ENCODE peak calls at places on chromosomes 5 and 9, in seven cellular contexts. One of them, this sample, is unnamed.

GRCh38 chr5:125446986-125447385 is 700.5 kb upstream of the ZNF608 start:
- DNase-seq in ACHN: no peak
- DNase-seq in NCI-H1092: no peak
- DNase-seq in CD4-positive, CD25-positive, alpha-beta regulatory T cell: no peak
- DNase-seq in iris pigment epithelial cell: peak; percentile 95
- DNase-seq in stimulated activated naive CD8-positive, alpha-beta T cell treated with anti-CD3 and anti-CD28 coated beads, Interleukin-15, amount 100 ng/mL, for 72 hours: no peak
- DNase-seq in GM12865: no peak
- DNase-seq in this sample: no peak

GRCh38 chr5:17316973-17317459 is 99.6 kb downstream of the BASP1 start:
- DNase-seq in ACHN: no peak
- DNase-seq in NCI-H1092: no peak
- DNase-seq in CD4-positive, CD25-positive, alpha-beta regulatory T cell: no peak
- DNase-seq in iris pigment epithelial cell: peak; percentile 81
- DNase-seq in stimulated activated naive CD8-positive, alpha-beta T cell treated with anti-CD3 and anti-CD28 coated beads, Interleukin-15, amount 100 ng/mL, for 72 hours: no peak
- DNase-seq in GM12865: peak; percentile 86
- DNase-seq in this sample: no peak

GRCh38 chr5:181187500-181188213 is 17.3 kb downstream of the TRIM7 start:
- DNase-seq in ACHN: peak; percentile 80
- DNase-seq in NCI-H1092: no peak
- DNase-seq in CD4-positive, CD25-positive, alpha-beta regulatory T cell: peak; percentile 52
- DNase-seq in iris pigment epithelial cell: peak; percentile 79
- DNase-seq in stimulated activated naive CD8-positive, alpha-beta T cell treated with anti-CD3 and anti-CD28 coated beads, Interleukin-15, amount 100 ng/mL, for 72 hours: peak; percentile 83
- DNase-seq in GM12865: peak; percentile 88
- DNase-seq in this sample: peak; percentile 91

GRCh38 chr9:110050925-110051355 is 157.0 kb downstream of the C9orf152 start:
- DNase-seq in ACHN: peak; percentile 90
- DNase-seq in NCI-H1092: no peak
- DNase-seq in CD4-positive, CD25-positive, alpha-beta regulatory T cell: peak; percentile 87
- DNase-seq in iris pigment epithelial cell: peak; percentile 93
- DNase-seq in stimulated activated naive CD8-positive, alpha-beta T cell treated with anti-CD3 and anti-CD28 coated beads, Interleukin-15, amount 100 ng/mL, for 72 hours: peak; percentile 25
- DNase-seq in GM12865: peak; percentile 82
- DNase-seq in this sample: peak; percentile 97

GRCh38 chr5:57650360-57651069 is 167.9 kb upstream of the ACTBL2 start:
- DNase-seq in ACHN: peak; percentile 59
- DNase-seq in NCI-H1092: no peak
- DNase-seq in CD4-positive, CD25-positive, alpha-beta regulatory T cell: peak; percentile 31
- DNase-seq in iris pigment epithelial cell: peak; percentile 78
- DNase-seq in stimulated activated naive CD8-positive, alpha-beta T cell treated with anti-CD3 and anti-CD28 coated beads, Interleukin-15, amount 100 ng/mL, for 72 hours: no peak
- DNase-seq in GM12865: peak; percentile 55
- DNase-seq in this sample: peak; percentile 73

GRCh38 chr9:101479337-101480045 is 43.9 kb upstream of the ALDOB start:
- DNase-seq in ACHN: no peak
- DNase-seq in NCI-H1092: no peak
- DNase-seq in CD4-positive, CD25-positive, alpha-beta regulatory T cell: no peak
- DNase-seq in iris pigment epithelial cell: peak; percentile 67
- DNase-seq in stimulated activated naive CD8-positive, alpha-beta T cell treated with anti-CD3 and anti-CD28 coated beads, Interleukin-15, amount 100 ng/mL, for 72 hours: no peak
- DNase-seq in GM12865: no peak
- DNase-seq in this sample: no peak

GRCh38 chr5:159987031-159987674 is 21.8 kb upstream of the TTC1 start:
- DNase-seq in ACHN: peak; percentile 71
- DNase-seq in NCI-H1092: peak; percentile 50
- DNase-seq in CD4-positive, CD25-positive, alpha-beta regulatory T cell: peak; percentile 73
- DNase-seq in iris pigment epithelial cell: peak; percentile 73
- DNase-seq in stimulated activated naive CD8-positive, alpha-beta T cell treated with anti-CD3 and anti-CD28 coated beads, Interleukin-15, amount 100 ng/mL, for 72 hours: peak; percentile 72
- DNase-seq in GM12865: peak; percentile 81
- DNase-seq in this sample: peak; percentile 35

GRCh38 chr5:179326176-179326997 is 18.9 kb downstream of the ADAMTS2 start:
- DNase-seq in ACHN: no peak
- DNase-seq in NCI-H1092: no peak
- DNase-seq in CD4-positive, CD25-positive, alpha-beta regulatory T cell: no peak
- DNase-seq in iris pigment epithelial cell: peak; percentile 21
- DNase-seq in stimulated activated naive CD8-positive, alpha-beta T cell treated with anti-CD3 and anti-CD28 coated beads, Interleukin-15, amount 100 ng/mL, for 72 hours: no peak
- DNase-seq in GM12865: no peak
- DNase-seq in this sample: no peak

GRCh38 chr5:178115136-178115834 is 2.0 kb downstream of the N4BP3 start:
- DNase-seq in ACHN: no peak
- DNase-seq in NCI-H1092: no peak
- DNase-seq in CD4-positive, CD25-positive, alpha-beta regulatory T cell: peak; percentile 37
- DNase-seq in iris pigment epithelial cell: no peak
- DNase-seq in stimulated activated naive CD8-positive, alpha-beta T cell treated with anti-CD3 and anti-CD28 coated beads, Interleukin-15, amount 100 ng/mL, for 72 hours: peak; percentile 50
- DNase-seq in GM12865: peak; percentile 55
- DNase-seq in this sample: no peak

GRCh38 chr5:97547999-97548797 is 365.2 kb upstream of the RIOK2 start:
- DNase-seq in ACHN: no peak
- DNase-seq in NCI-H1092: no peak
- DNase-seq in CD4-positive, CD25-positive, alpha-beta regulatory T cell: peak; percentile 83
- DNase-seq in iris pigment epithelial cell: peak; percentile 73
- DNase-seq in stimulated activated naive CD8-positive, alpha-beta T cell treated with anti-CD3 and anti-CD28 coated beads, Interleukin-15, amount 100 ng/mL, for 72 hours: peak; percentile 45
- DNase-seq in GM12865: peak; percentile 54
- DNase-seq in this sample: no peak

GRCh38 chr5:140148508-140148907 is 22.8 kb downstream of the IGIP start:
- DNase-seq in ACHN: peak; percentile 53
- DNase-seq in NCI-H1092: no peak
- DNase-seq in CD4-positive, CD25-positive, alpha-beta regulatory T cell: no peak
- DNase-seq in iris pigment epithelial cell: peak; percentile 7
- DNase-seq in stimulated activated naive CD8-positive, alpha-beta T cell treated with anti-CD3 and anti-CD28 coated beads, Interleukin-15, amount 100 ng/mL, for 72 hours: no peak
- DNase-seq in GM12865: no peak
- DNase-seq in this sample: no peak

GRCh38 chr5:134149571-134150303 is 27.0 kb downstream of the SKP1 start:
- DNase-seq in ACHN: no peak
- DNase-seq in NCI-H1092: no peak
- DNase-seq in CD4-positive, CD25-positive, alpha-beta regulatory T cell: no peak
- DNase-seq in iris pigment epithelial cell: no peak
- DNase-seq in stimulated activated naive CD8-positive, alpha-beta T cell treated with anti-CD3 and anti-CD28 coated beads, Interleukin-15, amount 100 ng/mL, for 72 hours: no peak
- DNase-seq in GM12865: no peak
- DNase-seq in this sample: no peak

GRCh38 chr5:171592076-171592475 is 172.6 kb downstream of the FGF18 start:
- DNase-seq in ACHN: no peak
- DNase-seq in NCI-H1092: no peak
- DNase-seq in CD4-positive, CD25-positive, alpha-beta regulatory T cell: no peak
- DNase-seq in iris pigment epithelial cell: no peak
- DNase-seq in stimulated activated naive CD8-positive, alpha-beta T cell treated with anti-CD3 and anti-CD28 coated beads, Interleukin-15, amount 100 ng/mL, for 72 hours: no peak
- DNase-seq in GM12865: no peak
- DNase-seq in this sample: no peak

GRCh38 chr5:34817558-34818351 is 21.2 kb upstream of the TTC23L start:
- DNase-seq in ACHN: peak; percentile 52
- DNase-seq in NCI-H1092: no peak
- DNase-seq in CD4-positive, CD25-positive, alpha-beta regulatory T cell: no peak
- DNase-seq in iris pigment epithelial cell: peak; percentile 27
- DNase-seq in stimulated activated naive CD8-positive, alpha-beta T cell treated with anti-CD3 and anti-CD28 coated beads, Interleukin-15, amount 100 ng/mL, for 72 hours: no peak
- DNase-seq in GM12865: no peak
- DNase-seq in this sample: no peak

GRCh38 chr5:61051267-61051666 is 106.3 kb downstream of the NDUFAF2 start:
- DNase-seq in ACHN: peak; percentile 73
- DNase-seq in NCI-H1092: no peak
- DNase-seq in CD4-positive, CD25-positive, alpha-beta regulatory T cell: no peak
- DNase-seq in iris pigment epithelial cell: peak; percentile 73
- DNase-seq in stimulated activated naive CD8-positive, alpha-beta T cell treated with anti-CD3 and anti-CD28 coated beads, Interleukin-15, amount 100 ng/mL, for 72 hours: no peak
- DNase-seq in GM12865: no peak
- DNase-seq in this sample: peak; percentile 59

GRCh38 chr9:97575673-97576048 is 57.5 kb downstream of the TSTD2 start:
- DNase-seq in ACHN: no peak
- DNase-seq in NCI-H1092: no peak
- DNase-seq in CD4-positive, CD25-positive, alpha-beta regulatory T cell: peak; percentile 20
- DNase-seq in iris pigment epithelial cell: no peak
- DNase-seq in stimulated activated naive CD8-positive, alpha-beta T cell treated with anti-CD3 and anti-CD28 coated beads, Interleukin-15, amount 100 ng/mL, for 72 hours: no peak
- DNase-seq in GM12865: no peak
- DNase-seq in this sample: no peak

GRCh38 chr5:126358525-126358924 is 64.7 kb upstream of the GRAMD2B start:
- DNase-seq in ACHN: no peak
- DNase-seq in NCI-H1092: no peak
- DNase-seq in CD4-positive, CD25-positive, alpha-beta regulatory T cell: no peak
- DNase-seq in iris pigment epithelial cell: peak; percentile 23
- DNase-seq in stimulated activated naive CD8-positive, alpha-beta T cell treated with anti-CD3 and anti-CD28 coated beads, Interleukin-15, amount 100 ng/mL, for 72 hours: peak; percentile 44
- DNase-seq in GM12865: peak; percentile 93
- DNase-seq in this sample: no peak

GRCh38 chr5:36462295-36463021 is 143.9 kb upstream of the SLC1A3 start:
- DNase-seq in ACHN: no peak
- DNase-seq in NCI-H1092: no peak
- DNase-seq in CD4-positive, CD25-positive, alpha-beta regulatory T cell: no peak
- DNase-seq in iris pigment epithelial cell: peak; percentile 16
- DNase-seq in stimulated activated naive CD8-positive, alpha-beta T cell treated with anti-CD3 and anti-CD28 coated beads, Interleukin-15, amount 100 ng/mL, for 72 hours: no peak
- DNase-seq in GM12865: no peak
- DNase-seq in this sample: no peak

This sample was measured in RKO.